ENCODE peak calls at places on chromosome 12, in five cellular contexts. One of them, this sample, is unnamed.

GRCh38 chr12:113876160-113876559 is 90.0 kb downstream of the RBM19 start:
- DNase-seq in GM20000: no peak
- DNase-seq in AG10803: no peak
- DNase-seq in stomach: no peak
- DNase-seq in body of pancreas: no peak
- DNase-seq in this sample: no peak

GRCh38 chr12:21751517-21751916 is 23.0 kb downstream of the KCNJ8 start:
- DNase-seq in stomach: no peak
- DNase-seq in body of pancreas: peak
- DNase-seq in AG10803: peak
- DNase-seq in GM20000: no peak
- DNase-seq in this sample: no peak

GRCh38 chr12:24062642-24063245 is 113.3 kb upstream of the SOX5 start:
- DNase-seq in AG10803: peak
- DNase-seq in body of pancreas: no peak
- DNase-seq in GM20000: no peak
- DNase-seq in stomach: no peak
- DNase-seq in this sample: no peak

GRCh38 chr12:1517007-1517406 is 77.4 kb downstream of the FBXL14 start:
- DNase-seq in stomach: no peak
- DNase-seq in body of pancreas: no peak
- DNase-seq in AG10803: peak
- DNase-seq in GM20000: no peak
- DNase-seq in this sample: peak

GRCh38 chr12:12872934-12873275 is 18.5 kb upstream of the GPRC5A start:
- DNase-seq in AG10803: no peak
- DNase-seq in body of pancreas: no peak
- DNase-seq in GM20000: no peak
- DNase-seq in stomach: no peak
- DNase-seq in this sample: no peak

GRCh38 chr12:13425766-13426165 is 229.2 kb downstream of the EMP1 start:
- DNase-seq in body of pancreas: no peak
- DNase-seq in GM20000: no peak
- DNase-seq in stomach: no peak
- DNase-seq in AG10803: peak
- DNase-seq in this sample: no peak

GRCh38 chr12:5798242-5799015 is 146.6 kb downstream of the ANO2 start:
- DNase-seq in GM20000: no peak
- DNase-seq in AG10803: no peak
- DNase-seq in stomach: no peak
- DNase-seq in body of pancreas: no peak
- DNase-seq in this sample: peak

GRCh38 chr12:132400011-132400641 is 70.7 kb upstream of the GALNT9 start:
- DNase-seq in body of pancreas: no peak
- DNase-seq in AG10803: no peak
- DNase-seq in GM20000: no peak
- DNase-seq in stomach: no peak
- DNase-seq in this sample: no peak

GRCh38 chr12:8950702-8951478 is 1.4 kb upstream of the M6PR start:
- DNase-seq in GM20000: peak
- DNase-seq in stomach: no peak
- DNase-seq in body of pancreas: no peak
- DNase-seq in AG10803: no peak
- DNase-seq in this sample: no peak

GRCh38 chr12:130128764-130129735 is 33.2 kb upstream of the FZD10 start:
- DNase-seq in body of pancreas: no peak
- DNase-seq in GM20000: no peak
- DNase-seq in stomach: no peak
- DNase-seq in AG10803: no peak
- DNase-seq in this sample: no peak

GRCh38 chr12:122865268-122866231 is 30.3 kb downstream of the HIP1R start:
- DNase-seq in AG10803: no peak
- DNase-seq in body of pancreas: peak
- DNase-seq in GM20000: peak
- DNase-seq in stomach: peak
- DNase-seq in this sample: no peak

GRCh38 chr12:6899837-6900519 is 4.6 kb upstream of the LRRC23 start:
- DNase-seq in stomach: peak
- DNase-seq in body of pancreas: peak
- DNase-seq in GM20000: no peak
- DNase-seq in AG10803: no peak
- DNase-seq in this sample: no peak

GRCh38 chr12:95238150-95238549 is 20.5 kb downstream of the VEZT start:
- DNase-seq in stomach: no peak
- DNase-seq in GM20000: no peak
- DNase-seq in AG10803: no peak
- DNase-seq in body of pancreas: no peak
- DNase-seq in this sample: no peak

GRCh38 chr12:108373111-108373510 is 34.0 kb upstream of the CMKLR1 start:
- DNase-seq in body of pancreas: no peak
- DNase-seq in stomach: no peak
- DNase-seq in AG10803: no peak
- DNase-seq in GM20000: no peak
- DNase-seq in this sample: no peak
- TF ChIP-seq CTCF in body of pancreas: no peak
- TF ChIP-seq CTCF in stomach: no peak
- TF ChIP-seq CTCF in AG10803: peak
- TF ChIP-seq CTCF in GM20000: no peak
- TF ChIP-seq CTCF in this sample: no peak

GRCh38 chr12:14571779-14572178 is 4.1 kb upstream of the PLBD1 start:
- DNase-seq in body of pancreas: no peak
- DNase-seq in GM20000: no peak
- DNase-seq in stomach: no peak
- DNase-seq in AG10803: no peak
- DNase-seq in this sample: no peak

GRCh38 chr12:14575585-14575984 is 7.9 kb upstream of the PLBD1 start:
- DNase-seq in stomach: no peak
- DNase-seq in GM20000: no peak
- DNase-seq in AG10803: no peak
- DNase-seq in body of pancreas: no peak
- DNase-seq in this sample: no peak

GRCh38 chr12:14573118-14573517 is 5.4 kb upstream of the PLBD1 start:
- DNase-seq in AG10803: no peak
- DNase-seq in stomach: no peak
- DNase-seq in body of pancreas: no peak
- DNase-seq in GM20000: no peak
- DNase-seq in this sample: no peak

GRCh38 chr12:14570231-14570630 is 2.5 kb upstream of the PLBD1 start:
- DNase-seq in body of pancreas: no peak
- DNase-seq in AG10803: no peak
- DNase-seq in GM20000: no peak
- DNase-seq in stomach: no peak
- DNase-seq in this sample: no peak

DNA sequence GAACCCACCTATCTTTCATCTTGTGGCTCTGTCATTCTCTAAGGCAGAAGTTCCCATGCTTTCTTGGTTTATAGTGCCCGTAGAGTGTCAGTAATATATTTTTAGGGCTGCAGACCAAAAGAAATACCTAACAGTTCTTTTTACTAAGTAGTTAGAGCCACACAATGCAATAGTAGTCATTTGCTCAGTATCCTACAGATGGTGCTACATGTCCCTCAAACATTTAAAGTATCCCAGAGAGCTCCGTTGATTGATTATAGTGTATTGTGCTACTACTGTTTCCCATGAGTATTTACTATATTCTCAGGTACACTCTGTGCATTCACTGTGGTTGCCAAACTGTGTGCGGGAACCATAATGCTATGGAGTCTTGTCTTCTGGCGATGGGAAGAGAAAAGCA is 4.7 kb upstream of the PLBD1 start:
- DNase-seq in GM20000: no peak
- DNase-seq in body of pancreas: no peak
- DNase-seq in stomach: no peak
- DNase-seq in AG10803: no peak
- DNase-seq in this sample: no peak
- TF ChIP-seq CTCF in GM20000: no peak
- TF ChIP-seq CTCF in body of pancreas: peak
- TF ChIP-seq CTCF in stomach: no peak
- TF ChIP-seq CTCF in AG10803: no peak
- TF ChIP-seq CTCF in this sample: no peak

GRCh38 chr12:51521554-51522276 is 69.3 kb upstream of the SCN8A start:
- DNase-seq in GM20000: no peak
- DNase-seq in body of pancreas: no peak
- DNase-seq in stomach: no peak
- DNase-seq in AG10803: no peak
- DNase-seq in this sample: no peak
- TF ChIP-seq CTCF in GM20000: no peak
- TF ChIP-seq CTCF in body of pancreas: no peak
- TF ChIP-seq CTCF in stomach: no peak
- TF ChIP-seq CTCF in AG10803: peak
- TF ChIP-seq CTCF in this sample: no peak

GRCh38 chr12:85441740-85442139 is 161.7 kb downstream of the ALX1 start:
- DNase-seq in AG10803: peak
- DNase-seq in body of pancreas: no peak
- DNase-seq in stomach: no peak
- DNase-seq in GM20000: no peak
- DNase-seq in this sample: no peak
- TF ChIP-seq CTCF in AG10803: peak
- TF ChIP-seq CTCF in body of pancreas: no peak
- TF ChIP-seq CTCF in stomach: no peak
- TF ChIP-seq CTCF in GM20000: no peak
- TF ChIP-seq CTCF in this sample: no peak

DNA sequence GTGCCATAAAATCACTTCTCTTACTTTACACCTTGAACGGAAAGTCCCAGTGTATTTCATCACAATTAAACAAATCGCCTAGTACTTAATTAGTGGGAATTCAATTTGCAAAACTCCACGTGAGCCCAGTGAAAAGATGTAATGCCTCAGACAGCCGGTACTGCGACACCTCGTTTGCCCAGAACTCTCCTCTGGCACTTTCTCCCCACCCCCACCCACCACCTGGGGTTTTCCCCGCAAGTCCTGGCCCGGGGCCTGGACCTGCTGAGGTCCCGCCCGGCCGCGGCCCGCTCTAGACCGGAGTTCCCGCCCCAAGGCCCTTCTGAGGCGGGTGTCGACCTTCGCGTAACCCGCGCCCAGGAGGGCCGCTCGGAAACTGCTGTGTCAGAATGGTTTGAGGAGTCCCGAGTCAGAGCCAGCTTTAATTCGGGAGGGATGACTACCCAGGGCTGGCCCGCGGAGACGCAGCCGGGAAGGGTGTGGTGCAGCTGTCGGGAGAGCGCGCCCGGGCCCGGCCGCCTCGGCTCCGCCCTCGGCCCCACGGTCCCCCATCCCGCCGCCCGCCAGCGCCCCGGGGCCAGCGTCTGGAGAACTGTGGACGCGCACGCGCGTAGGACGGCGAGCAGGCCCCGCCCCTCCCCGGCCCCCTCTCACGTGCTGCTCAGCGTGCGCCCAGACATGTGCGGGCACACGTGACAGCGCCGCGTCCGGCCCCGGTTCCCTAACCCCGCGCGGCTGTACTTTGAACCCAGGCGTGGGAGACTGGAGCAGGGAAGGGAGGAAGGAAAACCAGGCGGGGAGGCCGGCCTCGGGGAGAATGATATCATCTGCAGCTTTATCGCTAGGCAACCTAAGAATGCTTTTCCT is 10.8 kb downstream of the BHLHE41 start:
- DNase-seq in body of pancreas: peak
- DNase-seq in GM20000: peak
- DNase-seq in AG10803: peak
- DNase-seq in stomach: peak
- DNase-seq in this sample: peak
- TF ChIP-seq CTCF in body of pancreas: peak
- TF ChIP-seq CTCF in GM20000: no peak
- TF ChIP-seq CTCF in AG10803: peak
- TF ChIP-seq CTCF in stomach: peak
- TF ChIP-seq CTCF in this sample: peak

GRCh38 chr12:124368421-124369032 is 73.6 kb downstream of the RFLNA start:
- DNase-seq in GM20000: no peak
- DNase-seq in AG10803: no peak
- DNase-seq in body of pancreas: no peak
- DNase-seq in stomach: no peak
- DNase-seq in this sample: no peak
- TF ChIP-seq CTCF in GM20000: no peak
- TF ChIP-seq CTCF in AG10803: peak
- TF ChIP-seq CTCF in body of pancreas: no peak
- TF ChIP-seq CTCF in stomach: no peak
- TF ChIP-seq CTCF in this sample: no peak